ENCODE peak calls at places on chromosomes 11 and 22, in nine cellular contexts. C is GM23338; A is IMR-90; F is fibroblast of lung; X is A673; W is naive thymus-derived CD4-positive, alpha-beta T cell; L is heart left ventricle; T is colonic mucosa; O is uterus. D is an unnamed sample.
A peak's percentile ranks its signal among the peaks of the same experiment; 100 is the strongest.

GRCh38 chr22:46515208-46516111 is 22.0 kb downstream of the CELSR1 start:
- DNase-seq in C (no peak), A (peak; percentile 45), F (no peak), X (no peak), W (no peak), L (no peak), T (no peak), O (no peak), D (no peak)

GRCh38 chr11:64233913-64234839 is at the start of gene VEGFB:
- DNase-seq in C (peak; percentile 71), A (peak; percentile 26), F (peak; percentile 34), X (peak; percentile 72), W (peak; percentile 48), L (peak; percentile 86), T (peak; percentile 79), O (peak; percentile 80), D (peak; percentile 74)

GRCh38 chr22:29073618-29074275 is 912 bp downstream of the KREMEN1 start:
- DNase-seq in C (peak; percentile 83), A (no peak), F (peak; percentile 17), X (peak; percentile 49), W (no peak), L (peak; percentile 49), T (peak; percentile 65), O (peak; percentile 59), D (peak; percentile 83)

GRCh38 chr11:124454552-124454951 is 9.1 kb upstream of the OR8B8 start:
- DNase-seq in C (no peak), A (no peak), F (no peak), X (no peak), W (no peak), L (no peak), T (no peak), O (no peak), D (no peak)

GRCh38 chr11:102437727-102438126 is 14.8 kb downstream of the TMEM123 start:
- DNase-seq in C (no peak), A (no peak), F (no peak), X (no peak), W (no peak), L (no peak), T (no peak), O (no peak), D (no peak)

GRCh38 chr11:3959015-3959917 is 103.8 kb downstream of the STIM1 start:
- DNase-seq in C (peak; percentile 76), A (peak; percentile 71), F (peak; percentile 33), X (peak; percentile 40), W (no peak), L (no peak), T (no peak), O (no peak), D (peak; percentile 21)

GRCh38 chr22:36166086-36166485 is 5.5 kb upstream of the APOL3 start:
- DNase-seq in C (no peak), A (no peak), F (no peak), X (no peak), W (no peak), L (no peak), T (no peak), O (no peak), D (no peak)

GRCh38 chr22:44839721-44840120 is 87.3 kb downstream of the ARHGAP8 start:
- DNase-seq in C (no peak), A (no peak), F (no peak), X (no peak), W (no peak), L (no peak), T (no peak), O (no peak), D (no peak)

GRCh38 chr22:43053176-43053575 is 36.0 kb downstream of the TTLL1 start:
- DNase-seq in C (peak; percentile 76), A (no peak), F (no peak), X (peak; percentile 50), W (no peak), L (no peak), T (no peak), O (no peak), D (peak; percentile 34)

GRCh38 chr22:37427128-37427710 is at the start of gene ELFN2:
- DNase-seq in C (peak; percentile 66), A (peak; percentile 10), F (peak; percentile 12), X (no peak), W (no peak), L (no peak), T (no peak), O (no peak), D (peak; percentile 61)

GRCh38 chr11:27582686-27583085 is 76.1 kb upstream of the LIN7C start:
- DNase-seq in C (no peak), A (no peak), F (no peak), X (no peak), W (no peak), L (no peak), T (no peak), O (no peak), D (no peak)
- H3K27ac ChIP-seq in C (no peak overlapping the region), A (no peak overlapping the region), F (no peak overlapping the region), X (no peak overlapping the region), W (no peak overlapping the region), L (no peak overlapping the region), T (no peak overlapping the region), O (no peak overlapping the region), D (no peak overlapping the region)

GRCh38 chr11:58579192-58580129 is 598 bp downstream of the ZFP91 start:
- DNase-seq in C (peak; percentile 93), A (peak; percentile 91), F (peak; percentile 92), X (peak; percentile 97), W (peak; percentile 86), L (peak; percentile 95), T (peak; percentile 96), O (peak; percentile 90), D (peak; percentile 90)
- H3K4me1 ChIP-seq in C (peaks cover 9% of the 10 kb centered on the region), A (peaks cover 8% of the 10 kb centered on the region), F (peaks cover 19% of the 10 kb centered on the region), X (peaks cover 22% of the 10 kb centered on the region), W (peaks cover 42% of the 10 kb centered on the region), L (peaks cover 9% of the 10 kb centered on the region), T (peaks cover 25% of the 10 kb centered on the region), O (peaks cover 14% of the 10 kb centered on the region), D (peaks cover 37% of the 10 kb centered on the region)

GRCh38 chr11:121018746-121019145 is 5.2 kb upstream of the TBCEL start:
- DNase-seq in C (no peak), A (no peak), F (no peak), X (no peak), W (no peak), L (no peak), T (no peak), O (no peak), D (no peak)
- H3K27ac ChIP-seq in C (no peak overlapping the region), A (no peak overlapping the region), F (no peak overlapping the region), X (no peak overlapping the region), W (no peak overlapping the region), L (no peak overlapping the region), T (no peak overlapping the region), O (no peak overlapping the region), D (no peak overlapping the region)

GRCh38 chr11:1522081-1522424 is 35.5 kb upstream of the MOB2 start:
- DNase-seq in C (no peak), A (no peak), F (no peak), X (no peak), W (no peak), L (no peak), T (no peak), O (no peak), D (no peak)

GRCh38 chr11:1519028-1519736 is 32.6 kb upstream of the MOB2 start:
- DNase-seq in C (no peak), A (no peak), F (no peak), X (no peak), W (no peak), L (no peak), T (no peak), O (no peak), D (no peak)

GRCh38 chr11:1521382-1522080 is 35.0 kb upstream of the MOB2 start:
- DNase-seq in C (no peak), A (no peak), F (no peak), X (no peak), W (no peak), L (no peak), T (no peak), O (no peak), D (no peak)

GRCh38 chr11:1520209-1520986 is 33.8 kb upstream of the MOB2 start:
- DNase-seq in C (no peak), A (no peak), F (no peak), X (no peak), W (no peak), L (no peak), T (no peak), O (no peak), D (no peak)

GRCh38 chr11:1520987-1521349 is 34.4 kb upstream of the MOB2 start:
- DNase-seq in C (no peak), A (no peak), F (no peak), X (no peak), W (no peak), L (peak; percentile 46), T (no peak), O (no peak), D (no peak)
- H3K4me1 ChIP-seq in C (no peaks in the 10 kb centered on the region), A (peaks cover 14% of the 10 kb centered on the region), F (no peaks in the 10 kb centered on the region), X (no peaks in the 10 kb centered on the region), W (peaks cover 11% of the 10 kb centered on the region), L (no peaks in the 10 kb centered on the region), T (no peaks in the 10 kb centered on the region), O (no peaks in the 10 kb centered on the region), D (peaks cover 4% of the 10 kb centered on the region)

DNA sequence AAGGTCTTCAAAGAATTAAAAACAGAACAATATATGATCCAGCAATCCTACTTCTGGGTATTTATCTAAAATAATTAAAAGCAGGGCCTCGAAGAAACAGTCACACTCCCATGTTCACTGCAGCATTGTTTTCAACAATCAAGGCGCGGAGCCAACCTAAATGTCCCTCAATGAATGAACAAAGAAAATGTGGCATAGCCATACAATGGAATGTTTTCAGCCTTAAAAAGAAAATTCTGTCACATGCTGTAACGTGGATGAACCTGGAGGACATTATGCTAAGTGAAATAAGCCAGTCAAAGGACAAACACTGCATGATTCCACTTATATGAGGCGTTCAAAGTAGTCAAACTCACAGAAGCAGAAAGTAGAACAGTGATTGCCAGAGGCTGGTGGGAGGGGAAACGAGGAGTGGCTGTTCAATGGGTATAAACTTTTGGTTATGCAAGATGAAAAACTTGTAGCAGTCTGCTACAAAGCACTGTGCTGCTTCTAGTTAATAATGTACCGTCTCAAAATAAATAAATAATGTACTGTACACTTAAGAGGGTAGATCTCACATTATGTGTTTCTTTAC is 41.2 kb downstream of the SNX19 start:
- DNase-seq in C (no peak), A (no peak), F (no peak), X (no peak), W (no peak), L (no peak), T (no peak), O (no peak), D (no peak)
- H3K27ac ChIP-seq in C (no peak overlapping the region), A (no peak overlapping the region), F (no peak overlapping the region), X (no peak overlapping the region), W (no peak overlapping the region), L (peak overlapping the region; percentile 79), T (no peak overlapping the region), O (peak overlapping the region; percentile 20), D (no peak overlapping the region)